ENCODE peak calls at places on chromosomes 3 and 15, in ten cellular contexts. One of them, this sample, is unnamed.

GRCh38 chr15:73403171-73403570 is 34.4 kb upstream of the HCN4 start:
- DNase-seq in RPMI7951: peak; percentile 29
- DNase-seq in fibroblast of pulmonary artery: no peak
- DNase-seq in lower leg skin: no peak
- DNase-seq in astrocyte of the spinal cord: no peak
- DNase-seq in tibial artery: no peak
- DNase-seq in EH: no peak
- DNase-seq in GM04503: no peak
- DNase-seq in breast epithelium: no peak
- DNase-seq in hippocampal formation: no peak
- DNase-seq in this sample: no peak

GRCh38 chr15:20345401-20345958 is 196.1 kb downstream of the GOLGA6L6 start:
- DNase-seq in RPMI7951: no peak
- DNase-seq in fibroblast of pulmonary artery: no peak
- DNase-seq in lower leg skin: no peak
- DNase-seq in astrocyte of the spinal cord: no peak
- DNase-seq in tibial artery: peak; percentile 51
- DNase-seq in EH: no peak
- DNase-seq in GM04503: no peak
- DNase-seq in breast epithelium: no peak
- DNase-seq in hippocampal formation: no peak
- DNase-seq in this sample: peak; percentile 89

GRCh38 chr3:188749010-188749617 is 422.7 kb upstream of the TPRG1 start:
- DNase-seq in RPMI7951: peak; percentile 47
- DNase-seq in fibroblast of pulmonary artery: no peak
- DNase-seq in lower leg skin: no peak
- DNase-seq in astrocyte of the spinal cord: no peak
- DNase-seq in tibial artery: no peak
- DNase-seq in EH: no peak
- DNase-seq in GM04503: no peak
- DNase-seq in breast epithelium: no peak
- DNase-seq in hippocampal formation: no peak
- DNase-seq in this sample: no peak

GRCh38 chr3:21835266-21835665 is 84.3 kb upstream of the ZNF385D start:
- DNase-seq in RPMI7951: no peak
- DNase-seq in fibroblast of pulmonary artery: no peak
- DNase-seq in lower leg skin: no peak
- DNase-seq in astrocyte of the spinal cord: peak; percentile 24
- DNase-seq in tibial artery: no peak
- DNase-seq in EH: peak; percentile 11
- DNase-seq in GM04503: peak; percentile 8
- DNase-seq in breast epithelium: no peak
- DNase-seq in hippocampal formation: no peak
- DNase-seq in this sample: no peak

GRCh38 chr3:71066356-71066755 is 517.2 kb downstream of the FOXP1 start:
- DNase-seq in RPMI7951: no peak
- DNase-seq in fibroblast of pulmonary artery: no peak
- DNase-seq in lower leg skin: no peak
- DNase-seq in astrocyte of the spinal cord: no peak
- DNase-seq in tibial artery: no peak
- DNase-seq in EH: no peak
- DNase-seq in GM04503: no peak
- DNase-seq in breast epithelium: no peak
- DNase-seq in hippocampal formation: no peak
- DNase-seq in this sample: no peak

GRCh38 chr3:69444980-69445379 is 59.1 kb upstream of the FRMD4B start:
- DNase-seq in RPMI7951: no peak
- DNase-seq in fibroblast of pulmonary artery: no peak
- DNase-seq in lower leg skin: no peak
- DNase-seq in astrocyte of the spinal cord: no peak
- DNase-seq in tibial artery: no peak
- DNase-seq in EH: peak; percentile 51
- DNase-seq in GM04503: no peak
- DNase-seq in breast epithelium: no peak
- DNase-seq in hippocampal formation: no peak
- DNase-seq in this sample: no peak

GRCh38 chr3:195537995-195538394 is 5.1 kb downstream of the PPP1R2 start:
- DNase-seq in RPMI7951: no peak
- DNase-seq in fibroblast of pulmonary artery: no peak
- DNase-seq in lower leg skin: no peak
- DNase-seq in astrocyte of the spinal cord: no peak
- DNase-seq in tibial artery: no peak
- DNase-seq in EH: no peak
- DNase-seq in GM04503: no peak
- DNase-seq in breast epithelium: no peak
- DNase-seq in hippocampal formation: no peak
- DNase-seq in this sample: no peak

GRCh38 chr3:122183521-122183892 is at the start of gene CASR:
- DNase-seq in RPMI7951: no peak
- DNase-seq in fibroblast of pulmonary artery: no peak
- DNase-seq in lower leg skin: no peak
- DNase-seq in astrocyte of the spinal cord: no peak
- DNase-seq in tibial artery: no peak
- DNase-seq in EH: no peak
- DNase-seq in GM04503: no peak
- DNase-seq in breast epithelium: no peak
- DNase-seq in hippocampal formation: no peak
- DNase-seq in this sample: no peak

GRCh38 chr3:175430975-175431374 is 571.8 kb downstream of the NAALADL2 start:
- DNase-seq in RPMI7951: no peak
- DNase-seq in fibroblast of pulmonary artery: no peak
- DNase-seq in lower leg skin: no peak
- DNase-seq in astrocyte of the spinal cord: no peak
- DNase-seq in tibial artery: no peak
- DNase-seq in EH: no peak
- DNase-seq in GM04503: no peak
- DNase-seq in breast epithelium: no peak
- DNase-seq in hippocampal formation: no peak
- DNase-seq in this sample: no peak

GRCh38 chr3:73580343-73580742 is 44.4 kb downstream of the PDZRN3 start:
- DNase-seq in RPMI7951: peak; percentile 34
- DNase-seq in fibroblast of pulmonary artery: peak; percentile 80
- DNase-seq in lower leg skin: peak; percentile 28
- DNase-seq in astrocyte of the spinal cord: peak; percentile 87
- DNase-seq in tibial artery: no peak
- DNase-seq in EH: peak; percentile 71
- DNase-seq in GM04503: no peak
- DNase-seq in breast epithelium: peak; percentile 47
- DNase-seq in hippocampal formation: no peak
- DNase-seq in this sample: no peak

GRCh38 chr15:66151809-66152208 is 101.7 kb downstream of the MEGF11 start:
- DNase-seq in RPMI7951: no peak
- DNase-seq in fibroblast of pulmonary artery: no peak
- DNase-seq in lower leg skin: no peak
- DNase-seq in astrocyte of the spinal cord: no peak
- DNase-seq in tibial artery: no peak
- DNase-seq in EH: no peak
- DNase-seq in GM04503: no peak
- DNase-seq in breast epithelium: no peak
- DNase-seq in hippocampal formation: no peak
- DNase-seq in this sample: no peak

GRCh38 chr3:487580-487979 is 291.0 kb downstream of the CHL1 start:
- DNase-seq in RPMI7951: no peak
- DNase-seq in fibroblast of pulmonary artery: no peak
- DNase-seq in lower leg skin: no peak
- DNase-seq in astrocyte of the spinal cord: no peak
- DNase-seq in tibial artery: no peak
- DNase-seq in EH: no peak
- DNase-seq in GM04503: no peak
- DNase-seq in breast epithelium: no peak
- DNase-seq in hippocampal formation: no peak
- DNase-seq in this sample: no peak

GRCh38 chr3:54859204-54859603 is 68.7 kb downstream of the LRTM1 start:
- DNase-seq in RPMI7951: peak; percentile 83
- DNase-seq in fibroblast of pulmonary artery: peak; percentile 31
- DNase-seq in lower leg skin: no peak
- DNase-seq in astrocyte of the spinal cord: peak; percentile 44
- DNase-seq in tibial artery: no peak
- DNase-seq in EH: peak; percentile 77
- DNase-seq in GM04503: no peak
- DNase-seq in breast epithelium: no peak
- DNase-seq in hippocampal formation: no peak
- DNase-seq in this sample: no peak

GRCh38 chr3:99774467-99774866 is 43.2 kb upstream of the CMSS1 start:
- DNase-seq in RPMI7951: peak; percentile 78
- DNase-seq in fibroblast of pulmonary artery: peak; percentile 62
- DNase-seq in lower leg skin: no peak
- DNase-seq in astrocyte of the spinal cord: peak; percentile 88
- DNase-seq in tibial artery: no peak
- DNase-seq in EH: peak; percentile 93
- DNase-seq in GM04503: peak; percentile 61
- DNase-seq in breast epithelium: no peak
- DNase-seq in hippocampal formation: no peak
- DNase-seq in this sample: no peak

GRCh38 chr3:197547206-197547605 is 8.6 kb downstream of the BDH1 start:
- DNase-seq in RPMI7951: no peak
- DNase-seq in fibroblast of pulmonary artery: no peak
- DNase-seq in lower leg skin: no peak
- DNase-seq in astrocyte of the spinal cord: no peak
- DNase-seq in tibial artery: no peak
- DNase-seq in EH: no peak
- DNase-seq in GM04503: no peak
- DNase-seq in breast epithelium: no peak
- DNase-seq in hippocampal formation: no peak
- DNase-seq in this sample: no peak

GRCh38 chr3:58596828-58597518 is 19.8 kb upstream of the FAM107A start:
- DNase-seq in RPMI7951: no peak
- DNase-seq in fibroblast of pulmonary artery: no peak
- DNase-seq in lower leg skin: no peak
- DNase-seq in astrocyte of the spinal cord: no peak
- DNase-seq in tibial artery: no peak
- DNase-seq in EH: no peak
- DNase-seq in GM04503: no peak
- DNase-seq in breast epithelium: no peak
- DNase-seq in hippocampal formation: no peak
- DNase-seq in this sample: no peak

GRCh38 chr15:74489518-74490338 is 28.8 kb upstream of the UBL7 start:
- DNase-seq in RPMI7951: peak; percentile 49
- DNase-seq in fibroblast of pulmonary artery: peak; percentile 54
- DNase-seq in lower leg skin: peak; percentile 18
- DNase-seq in astrocyte of the spinal cord: peak; percentile 36
- DNase-seq in tibial artery: peak; percentile 57
- DNase-seq in EH: peak; percentile 57
- DNase-seq in GM04503: no peak
- DNase-seq in breast epithelium: no peak
- DNase-seq in hippocampal formation: no peak
- DNase-seq in this sample: no peak

GRCh38 chr3:85584779-85585356 is 626.1 kb downstream of the CADM2 start:
- DNase-seq in RPMI7951: no peak
- DNase-seq in fibroblast of pulmonary artery: no peak
- DNase-seq in lower leg skin: no peak
- DNase-seq in astrocyte of the spinal cord: no peak
- DNase-seq in tibial artery: no peak
- DNase-seq in EH: no peak
- DNase-seq in GM04503: no peak
- DNase-seq in breast epithelium: no peak
- DNase-seq in hippocampal formation: no peak
- DNase-seq in this sample: no peak

GRCh38 chr3:13525827-13526625 is 22.9 kb upstream of the FBLN2 start:
- DNase-seq in RPMI7951: no peak
- DNase-seq in fibroblast of pulmonary artery: no peak
- DNase-seq in lower leg skin: no peak
- DNase-seq in astrocyte of the spinal cord: peak; percentile 33
- DNase-seq in tibial artery: no peak
- DNase-seq in EH: peak; percentile 65
- DNase-seq in GM04503: no peak
- DNase-seq in breast epithelium: peak; percentile 80
- DNase-seq in hippocampal formation: no peak
- DNase-seq in this sample: no peak

GRCh38 chr3:23874359-23875120 is 42.2 kb downstream of the NKIRAS1 start:
- DNase-seq in RPMI7951: peak; percentile 10
- DNase-seq in fibroblast of pulmonary artery: peak; percentile 52
- DNase-seq in lower leg skin: no peak
- DNase-seq in astrocyte of the spinal cord: peak; percentile 72
- DNase-seq in tibial artery: no peak
- DNase-seq in EH: peak; percentile 87
- DNase-seq in GM04503: peak; percentile 53
- DNase-seq in breast epithelium: no peak
- DNase-seq in hippocampal formation: no peak
- DNase-seq in this sample: peak; percentile 70

GRCh38 chr15:78204351-78205309 is 29.7 kb downstream of the ACSBG1 start:
- DNase-seq in RPMI7951: peak; percentile 63
- DNase-seq in fibroblast of pulmonary artery: peak; percentile 27
- DNase-seq in lower leg skin: peak; percentile 11
- DNase-seq in astrocyte of the spinal cord: peak; percentile 31
- DNase-seq in tibial artery: no peak
- DNase-seq in EH: no peak
- DNase-seq in GM04503: no peak
- DNase-seq in breast epithelium: peak; percentile 12
- DNase-seq in hippocampal formation: peak; percentile 59
- DNase-seq in this sample: no peak

GRCh38 chr15:41861736-41862356 is 23.2 kb downstream of the PLA2G4B start:
- DNase-seq in RPMI7951: no peak
- DNase-seq in fibroblast of pulmonary artery: no peak
- DNase-seq in lower leg skin: no peak
- DNase-seq in astrocyte of the spinal cord: no peak
- DNase-seq in tibial artery: no peak
- DNase-seq in EH: no peak
- DNase-seq in GM04503: no peak
- DNase-seq in breast epithelium: no peak
- DNase-seq in hippocampal formation: no peak
- DNase-seq in this sample: no peak

GRCh38 chr3:153853163-153853562 is 268.0 kb upstream of the ARHGEF26 start:
- DNase-seq in RPMI7951: no peak
- DNase-seq in fibroblast of pulmonary artery: no peak
- DNase-seq in lower leg skin: no peak
- DNase-seq in astrocyte of the spinal cord: no peak
- DNase-seq in tibial artery: no peak
- DNase-seq in EH: no peak
- DNase-seq in GM04503: no peak
- DNase-seq in breast epithelium: no peak
- DNase-seq in hippocampal formation: no peak
- DNase-seq in this sample: no peak

GRCh38 chr3:58254144-58254543 is 16.6 kb downstream of the ABHD6 start:
- DNase-seq in RPMI7951: no peak
- DNase-seq in fibroblast of pulmonary artery: no peak
- DNase-seq in lower leg skin: no peak
- DNase-seq in astrocyte of the spinal cord: no peak
- DNase-seq in tibial artery: no peak
- DNase-seq in EH: no peak
- DNase-seq in GM04503: no peak
- DNase-seq in breast epithelium: no peak
- DNase-seq in hippocampal formation: no peak
- DNase-seq in this sample: no peak

GRCh38 chr3:24316887-24317383 is 177.7 kb downstream of the THRB start:
- DNase-seq in RPMI7951: peak; percentile 23
- DNase-seq in fibroblast of pulmonary artery: peak; percentile 8
- DNase-seq in lower leg skin: no peak
- DNase-seq in astrocyte of the spinal cord: no peak
- DNase-seq in tibial artery: no peak
- DNase-seq in EH: no peak
- DNase-seq in GM04503: no peak
- DNase-seq in breast epithelium: no peak
- DNase-seq in hippocampal formation: no peak
- DNase-seq in this sample: no peak

GRCh38 chr15:92409006-92409405 is 15.3 kb downstream of the ST8SIA2 start:
- DNase-seq in RPMI7951: no peak
- DNase-seq in fibroblast of pulmonary artery: no peak
- DNase-seq in lower leg skin: no peak
- DNase-seq in astrocyte of the spinal cord: no peak
- DNase-seq in tibial artery: no peak
- DNase-seq in EH: no peak
- DNase-seq in GM04503: no peak
- DNase-seq in breast epithelium: no peak
- DNase-seq in hippocampal formation: no peak
- DNase-seq in this sample: no peak

This sample was measured in esophagus muscularis mucosa.